ENCODE peak calls at places on chromosome 22, in nine cellular contexts. K is prostate gland, E is body of pancreas, O is IMR-90, M is NB4, P is K562, A is breast epithelium, B is sigmoid colon, W is spleen. T is an unnamed sample.

GRCh38 chr22:47602732-47603131 is 840.3 kb downstream of the TBC1D22A start:
- DNase-seq in P (no peak), M (no peak), B (peak; percentile 13), W (peak; percentile 10), O (no peak), E (no peak), A (no peak), K (no peak), T (no peak)

GRCh38 chr22:48891688-48892380 is 935.8 kb downstream of the BRD1 start:
- DNase-seq in K (no peak), M (no peak), B (no peak), E (no peak), W (no peak), O (no peak), A (no peak), P (no peak), T (no peak)

GRCh38 chr22:42857845-42858481 is 890 bp upstream of the ARFGAP3 start:
- DNase-seq in A (no peak), P (no peak), W (peak; percentile 80), E (peak; percentile 63), O (no peak), M (no peak), K (no peak), B (no peak), T (no peak)

GRCh38 chr22:46390105-46390651 is 54.7 kb downstream of the TRMU start:
- DNase-seq in K (no peak), M (no peak), E (no peak), O (no peak), W (no peak), B (no peak), A (no peak), P (no peak), T (no peak)

GRCh38 chr22:46007003-46007847 is 30.3 kb upstream of the WNT7B start:
- DNase-seq in O (peak; percentile 72), W (peak; percentile 89), P (no peak), M (peak; percentile 84), A (peak; percentile 73), K (peak; percentile 70), E (peak; percentile 75), B (peak; percentile 89), T (peak; percentile 68)

GRCh38 chr22:38467904-38468760 is at the start of gene KDELR3:
- DNase-seq in M (peak; percentile 69), P (peak; percentile 93), W (peak; percentile 79), E (peak; percentile 61), B (peak; percentile 80), A (peak; percentile 41), K (peak; percentile 46), O (peak; percentile 71), T (no peak)

GRCh38 chr22:46030241-46030880 is 53.4 kb upstream of the WNT7B start:
- DNase-seq in A (no peak), M (no peak), O (no peak), B (peak; percentile 65), K (no peak), W (peak; percentile 66), E (no peak), P (no peak), T (no peak)

GRCh38 chr22:20956258-20957117 is 10.6 kb upstream of the AIFM3 start:
- DNase-seq in A (no peak), O (peak; percentile 25), W (no peak), P (no peak), M (no peak), K (no peak), B (no peak), E (peak; percentile 32), T (no peak)

GRCh38 chr22:38950527-38951111 is 6.8 kb upstream of the APOBEC3A start:
- DNase-seq in O (no peak), M (no peak), K (no peak), B (peak; percentile 44), E (no peak), W (no peak), P (peak; percentile 37), A (peak; percentile 5), T (no peak)

GRCh38 chr22:23850136-23850611 is 7.5 kb upstream of the SLC2A11 start:
- DNase-seq in M (no peak), E (peak; percentile 58), P (no peak), A (no peak), B (no peak), K (no peak), W (peak; percentile 69), O (no peak), T (no peak)

GRCh38 chr22:23696326-23696851 is 5.6 kb downstream of the RGL4 start:
- DNase-seq in K (no peak), P (no peak), M (peak; percentile 92), A (no peak), O (peak; percentile 56), B (no peak), W (peak; percentile 93), E (peak; percentile 54), T (peak; percentile 84)

GRCh38 chr22:32325416-32325801 is 32.3 kb upstream of the RFPL3 start:
- DNase-seq in W (peak; percentile 56), O (no peak), M (no peak), A (no peak), E (no peak), K (no peak), P (no peak), B (no peak), T (no peak)

GRCh38 chr22:37267128-37267587 is 15.2 kb upstream of the CYTH4 start:
- DNase-seq in A (no peak), M (peak; percentile 51), K (no peak), O (no peak), E (no peak), W (peak; percentile 93), P (peak; percentile 71), B (no peak), T (no peak)

GRCh38 chr22:48405741-48406140 is 1421.9 kb downstream of the BRD1 start:
- DNase-seq in K (no peak), B (no peak), M (no peak), O (no peak), P (no peak), A (no peak), W (no peak), E (peak; percentile 69), T (no peak)

GRCh38 chr22:30196141-30196866 is 50.3 kb downstream of the LIF start:
- DNase-seq in K (peak; percentile 82), A (peak; percentile 96), E (peak; percentile 82), W (peak; percentile 91), M (peak; percentile 86), P (peak; percentile 27), B (peak; percentile 92), O (peak; percentile 100), T (peak; percentile 94)

GRCh38 chr22:21904250-21904789 is 36.9 kb upstream of the MAPK1 start:
- DNase-seq in W (no peak), B (no peak), K (no peak), A (no peak), O (no peak), P (no peak), M (no peak), E (no peak), T (no peak)

GRCh38 chr22:23524226-23524625 is 55.9 kb downstream of the IGLL1 start:
- DNase-seq in A (no peak), E (no peak), B (no peak), O (no peak), W (peak; percentile 27), M (no peak), K (no peak), P (no peak), T (no peak)

GRCh38 chr22:19891350-19892248 is 36.9 kb upstream of the GNB1L start:
- DNase-seq in A (no peak), E (peak; percentile 25), K (no peak), O (peak; percentile 89), W (peak; percentile 89), B (no peak), M (peak; percentile 91), P (peak; percentile 98), T (no peak)
- TF ChIP-seq CTCF in A (no peak), E (no peak), K (no peak), O (no peak), W (no peak), B (no peak), M (no peak), P (peak; percentile 9), T (no peak)

GRCh38 chr22:49936018-49936972 is 17.9 kb downstream of the CRELD2 start:
- DNase-seq in K (peak; percentile 80), M (peak; percentile 92), E (peak; percentile 94), B (peak; percentile 97), O (peak; percentile 86), P (peak; percentile 79), A (peak; percentile 89), W (peak; percentile 99), T (peak; percentile 90)
- TF ChIP-seq POLR2A in K (peak; percentile 58), M (no peak), E (peak; percentile 49), B (peak; percentile 23), O (no peak), P (no peak), A (no peak), W (peak; percentile 55), T (no peak)

DNA sequence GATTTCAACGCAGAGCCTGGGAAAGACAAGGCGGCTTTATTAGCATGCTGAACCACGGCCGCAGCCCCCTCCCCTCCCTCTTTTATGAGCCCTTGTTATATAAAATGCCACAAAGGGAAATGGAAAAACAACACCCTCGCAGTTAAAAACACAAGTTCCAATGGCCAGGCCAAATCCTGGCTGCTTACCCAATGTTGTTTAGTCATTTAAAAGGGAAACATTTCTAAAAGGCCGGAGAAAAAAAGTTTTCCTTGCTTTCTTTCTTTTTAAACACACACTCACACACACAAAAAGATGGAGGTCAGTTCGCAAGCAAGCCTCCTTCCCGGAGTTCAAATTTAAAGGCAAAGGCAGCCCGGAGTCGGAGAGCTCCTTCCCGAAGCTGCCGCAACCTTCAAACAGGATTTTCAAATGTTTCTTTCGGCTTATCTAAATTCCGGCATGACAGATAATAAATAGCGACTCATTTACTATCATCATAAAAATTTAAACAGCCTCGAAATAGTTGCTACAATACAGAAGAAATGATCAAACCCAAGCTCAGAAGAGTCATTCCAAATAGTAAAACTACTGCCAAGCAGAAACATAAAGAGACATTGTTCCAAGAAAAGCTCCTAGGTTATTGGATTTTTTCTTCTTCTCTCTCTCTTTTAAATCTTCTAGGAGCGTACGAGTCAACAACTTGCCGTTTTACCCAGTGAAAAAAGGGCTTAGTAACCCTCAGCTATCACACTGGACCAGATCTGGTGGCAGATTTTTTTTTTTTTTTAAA is 3.5 kb downstream of the PHF21B start:
- DNase-seq in W (no peak), E (no peak), B (no peak), P (no peak), K (no peak), M (no peak), A (no peak), O (no peak), T (no peak)
- H3K4me3 ChIP-seq in W (peak overlapping the region; percentile 17), E (no peak overlapping the region), B (no peak overlapping the region), P (no peak overlapping the region), K (peak overlapping the region; percentile 59), M (no peak overlapping the region), A (peak overlapping the region; percentile 62), O (no peak overlapping the region), T (no peak overlapping the region)

DNA sequence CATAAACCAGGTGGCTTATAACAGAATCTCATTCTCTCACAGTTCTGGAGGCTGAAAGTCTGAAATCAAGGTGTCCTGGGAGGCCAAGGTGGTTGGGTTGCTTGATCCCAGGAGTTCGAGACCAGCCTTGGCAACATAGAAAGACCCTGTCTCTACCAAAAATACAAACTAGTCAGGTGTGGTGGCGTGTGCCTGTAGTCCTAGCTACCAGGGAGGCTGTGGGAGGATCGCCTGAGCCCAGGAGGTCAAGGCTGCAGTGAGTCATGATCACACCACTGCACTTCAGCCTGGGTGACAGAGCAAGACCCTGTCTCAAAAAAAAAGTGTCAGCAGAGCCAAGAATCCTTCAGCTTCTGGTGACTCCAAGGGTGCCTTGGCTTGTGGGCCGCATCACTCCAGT is 8.9 kb upstream of the PRR5 start:
- DNase-seq in E (no peak), A (no peak), O (no peak), B (no peak), W (no peak), K (no peak), M (no peak), P (no peak), T (no peak)
- TF ChIP-seq CTCF in E (no peak), A (no peak), O (no peak), B (no peak), W (no peak), K (no peak), M (no peak), P (no peak), T (no peak)

T was measured in lower leg skin.